ENCODE peak calls at places on chromosome 5, in five cellular contexts. G is kidney epithelial cell, T is BE2C, I is choroid plexus epithelial cell, E is DND-41. O is an unnamed sample.

GRCh38 chr5:127440831-127441230 is 76.6 kb upstream of the PRRC1 start:
- DNase-seq in G (no peak), T (no peak), I (peak), E (no peak), O (no peak)

GRCh38 chr5:151691706-151692105 is 5.0 kb upstream of the SPARC start:
- DNase-seq in G (no peak), T (no peak), I (peak), E (no peak), O (no peak)

GRCh38 chr5:33755216-33755615 is 136.6 kb downstream of the ADAMTS12 start:
- DNase-seq in G (no peak), T (no peak), I (peak), E (no peak), O (no peak)

GRCh38 chr5:90866915-90867715 is 308.5 kb downstream of the ADGRV1 start:
- DNase-seq in G (no peak), T (no peak), I (no peak), E (no peak), O (no peak)

GRCh38 chr5:127572930-127573329 is 55.5 kb downstream of the PRRC1 start:
- DNase-seq in G (no peak), T (no peak), I (peak), E (no peak), O (no peak)

GRCh38 chr5:139808481-139809330 is 13.1 kb downstream of the PSD2 start:
- DNase-seq in G (no peak), T (no peak), I (peak), E (peak), O (no peak)

GRCh38 chr5:104541129-104541528 is 978.5 kb upstream of the NUDT12 start:
- DNase-seq in G (no peak), T (no peak), I (no peak), E (no peak), O (no peak)

GRCh38 chr5:138725153-138725884 is 27.9 kb upstream of the CTNNA1 start:
- DNase-seq in G (peak), T (peak), I (peak), E (peak), O (no peak)

GRCh38 chr5:1834022-1834551 is 32.9 kb downstream of the NDUFS6 start:
- DNase-seq in G (no peak), T (no peak), I (no peak), E (no peak), O (no peak)

GRCh38 chr5:155092318-155092717 is 78.8 kb downstream of the KIF4B start:
- DNase-seq in G (no peak), T (no peak), I (no peak), E (no peak), O (no peak)

GRCh38 chr5:1037123-1037670 is 28.6 kb downstream of the NKD2 start:
- DNase-seq in G (no peak), T (peak), I (no peak), E (no peak), O (no peak)

GRCh38 chr5:173204185-173204979 is 30.6 kb downstream of the NKX2-5 start:
- DNase-seq in G (no peak), T (no peak), I (peak), E (peak), O (no peak)

GRCh38 chr5:89276566-89277305 is 393.8 kb upstream of the MEF2C start:
- DNase-seq in G (no peak), T (no peak), I (peak), E (no peak), O (peak)

GRCh38 chr5:31809037-31809910 is 170.3 kb downstream of the PDZD2 start:
- DNase-seq in G (peak), T (peak), I (peak), E (peak), O (peak)

GRCh38 chr5:109612278-109612905 is 77.3 kb upstream of the MAN2A1 start:
- DNase-seq in G (no peak), T (no peak), I (no peak), E (no peak), O (no peak)

GRCh38 chr5:116759860-116760644 is 185.4 kb upstream of the SEMA6A start:
- DNase-seq in G (no peak), T (no peak), I (peak), E (no peak), O (no peak)

GRCh38 chr5:120447706-120448239 is 16.3 kb upstream of the PRR16 start:
- DNase-seq in G (no peak), T (no peak), I (peak), E (no peak), O (no peak)

GRCh38 chr5:154373729-154374179 is 72.0 kb upstream of the SAP30L start:
- DNase-seq in G (no peak), T (no peak), I (no peak), E (no peak), O (no peak)

GRCh38 chr5:72954389-72954788 is 1.5 kb upstream of the FCHO2 start:
- DNase-seq in G (no peak), T (no peak), I (no peak), E (no peak), O (no peak)

GRCh38 chr5:15938961-15939360 is 240.6 kb downstream of the MARCHF11 start:
- DNase-seq in G (peak), T (no peak), I (peak), E (no peak), O (no peak)

GRCh38 chr5:174317261-174317894 is 271.9 kb downstream of the NSG2 start:
- DNase-seq in G (no peak), T (peak), I (peak), E (peak), O (no peak)

GRCh38 chr5:129069316-129069715 is 25.2 kb upstream of the ISOC1 start:
- DNase-seq in G (no peak), T (no peak), I (no peak), E (no peak), O (no peak)

GRCh38 chr5:129065721-129066120 is 28.8 kb upstream of the ISOC1 start:
- DNase-seq in G (no peak), T (no peak), I (no peak), E (no peak), O (no peak)

GRCh38 chr5:129067745-129068144 is 26.8 kb upstream of the ISOC1 start:
- DNase-seq in G (no peak), T (no peak), I (no peak), E (no peak), O (no peak)

GRCh38 chr5:129061849-129062248 is 32.7 kb upstream of the ISOC1 start:
- DNase-seq in G (no peak), T (no peak), I (no peak), E (no peak), O (no peak)

GRCh38 chr5:129063483-129064136 is 30.9 kb upstream of the ISOC1 start:
- DNase-seq in G (no peak), T (peak), I (peak), E (no peak), O (no peak)
- H3K4me3 ChIP-seq in G (no peak), T (peak), I (no peak), E (no peak), O (no peak)

GRCh38 chr5:58985311-58985710 is 402.4 kb downstream of the RAB3C start:
- DNase-seq in G (no peak), T (no peak), I (peak), E (no peak), O (no peak)

GRCh38 chr5:58987193-58987592 is 404.3 kb downstream of the RAB3C start:
- DNase-seq in G (no peak), T (no peak), I (no peak), E (no peak), O (no peak)

GRCh38 chr5:58986281-58986680 is 403.4 kb downstream of the RAB3C start:
- DNase-seq in G (no peak), T (no peak), I (no peak), E (no peak), O (no peak)

GRCh38 chr5:58985759-58986158 is 402.9 kb downstream of the RAB3C start:
- DNase-seq in G (no peak), T (no peak), I (no peak), E (no peak), O (no peak)

DNA sequence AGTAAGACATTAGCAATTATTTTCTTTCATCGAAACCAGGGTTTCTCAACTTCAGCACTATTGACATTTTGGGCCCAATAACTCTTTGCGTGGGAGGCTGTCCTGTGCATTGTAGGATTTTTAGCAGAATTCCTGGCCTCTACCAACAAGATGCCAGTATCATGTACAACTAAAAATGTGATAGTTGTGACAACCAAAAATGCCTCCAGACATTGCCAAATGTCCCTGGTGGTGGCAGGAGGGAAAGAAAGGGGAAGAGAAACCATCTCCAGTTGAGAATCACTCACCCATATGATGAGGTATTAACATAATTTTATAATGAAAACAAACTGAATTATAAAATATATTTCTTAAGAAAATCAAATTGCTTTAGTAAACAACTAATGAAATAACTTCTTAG is 406.1 kb downstream of the RAB3C start:
- DNase-seq in G (no peak), T (no peak), I (no peak), E (no peak), O (no peak)
- TF ChIP-seq CTCF in G (no peak), T (peak), I (no peak), E (no peak), O (no peak)

DNA sequence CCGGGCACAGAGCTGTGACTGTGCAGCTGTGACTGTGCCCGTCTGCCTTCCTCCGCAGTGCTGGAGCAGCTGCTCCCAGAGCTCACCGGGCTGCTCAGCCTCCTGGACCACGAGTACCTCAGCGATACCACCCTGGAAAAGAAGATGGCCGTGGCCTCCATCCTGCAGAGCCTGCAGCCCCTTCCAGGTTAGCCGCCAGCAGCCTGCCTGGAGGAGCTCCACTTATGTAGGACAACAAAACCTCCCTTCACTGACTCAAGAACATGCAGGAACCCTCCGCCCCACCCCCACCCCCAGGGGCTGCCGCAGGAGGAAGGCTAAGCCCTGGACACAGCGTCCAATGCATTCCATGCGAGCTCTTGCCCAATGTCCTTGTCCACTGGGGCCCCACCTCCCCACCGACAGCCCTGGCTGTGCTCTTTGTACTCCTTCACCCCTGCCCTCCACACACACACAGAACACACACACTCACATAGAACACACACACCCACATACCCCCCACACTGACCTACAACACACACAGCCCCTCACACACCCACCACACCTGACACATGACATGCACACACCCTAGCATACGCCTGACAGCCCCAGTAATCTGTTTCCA is 27.9 kb downstream of the AFAP1L1 start:
- DNase-seq in G (no peak), T (no peak), I (no peak), E (no peak), O (no peak)
- H3K4me3 ChIP-seq in G (no peak), T (no peak), I (no peak), E (no peak), O (no peak)

GRCh38 chr5:165224366-165224765 is 1718.9 kb downstream of the MAT2B start:
- DNase-seq in G (no peak), T (no peak), I (no peak), E (no peak), O (no peak)

GRCh38 chr5:165232629-165233028 is 1727.2 kb downstream of the MAT2B start:
- DNase-seq in G (no peak), T (no peak), I (no peak), E (no peak), O (no peak)

GRCh38 chr5:165232187-165232586 is 1726.8 kb downstream of the MAT2B start:
- DNase-seq in G (no peak), T (no peak), I (no peak), E (no peak), O (no peak)

GRCh38 chr5:165228184-165228583 is 1722.8 kb downstream of the MAT2B start:
- DNase-seq in G (no peak), T (no peak), I (no peak), E (no peak), O (no peak)

DNA sequence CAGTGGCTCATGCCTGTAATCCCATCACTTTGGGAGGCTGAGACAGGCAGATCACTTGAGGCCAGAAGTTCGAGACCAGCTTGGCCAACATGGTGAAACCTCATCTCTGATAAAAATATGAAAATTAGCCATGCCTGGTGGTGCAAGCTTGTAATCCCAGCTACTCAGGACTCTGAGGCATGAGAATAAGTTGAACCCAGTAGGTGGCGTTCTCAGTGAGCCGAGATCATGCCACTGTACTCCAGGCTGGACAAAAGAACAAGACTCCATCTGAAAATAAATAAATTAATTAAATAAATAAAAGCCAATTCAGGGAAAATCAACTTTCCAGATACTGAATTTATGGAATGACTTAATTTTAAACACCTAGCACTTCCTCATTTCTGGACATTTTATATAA is 1722.1 kb downstream of the MAT2B start:
- DNase-seq in G (no peak), T (no peak), I (peak), E (no peak), O (no peak)
- TF ChIP-seq CTCF in G (peak), T (peak), I (peak), E (no peak), O (peak)

DNA sequence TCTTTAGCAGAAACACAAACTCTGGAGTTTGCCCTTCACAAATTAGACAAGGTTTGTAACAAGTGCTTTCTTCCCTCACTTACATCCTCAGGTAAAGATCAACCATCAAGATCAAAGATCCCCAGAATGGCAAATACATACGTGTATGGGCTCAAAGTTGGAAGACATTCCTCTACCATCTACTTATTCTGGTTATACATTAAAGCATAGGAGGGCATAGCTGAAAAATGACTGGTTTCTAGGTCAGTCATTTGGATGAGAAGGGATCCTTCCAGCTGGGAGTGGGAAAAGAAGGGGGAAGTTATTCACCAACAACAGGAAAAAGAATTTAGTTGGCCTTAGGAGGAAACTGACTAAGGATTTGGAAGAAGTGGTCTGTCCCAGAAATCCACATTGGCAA is 1.9 kb downstream of the DAB2 start:
- DNase-seq in G (no peak), T (no peak), I (no peak), E (no peak), O (no peak)
- H3K4me3 ChIP-seq in G (peak), T (no peak), I (peak), E (no peak), O (peak)

DNA sequence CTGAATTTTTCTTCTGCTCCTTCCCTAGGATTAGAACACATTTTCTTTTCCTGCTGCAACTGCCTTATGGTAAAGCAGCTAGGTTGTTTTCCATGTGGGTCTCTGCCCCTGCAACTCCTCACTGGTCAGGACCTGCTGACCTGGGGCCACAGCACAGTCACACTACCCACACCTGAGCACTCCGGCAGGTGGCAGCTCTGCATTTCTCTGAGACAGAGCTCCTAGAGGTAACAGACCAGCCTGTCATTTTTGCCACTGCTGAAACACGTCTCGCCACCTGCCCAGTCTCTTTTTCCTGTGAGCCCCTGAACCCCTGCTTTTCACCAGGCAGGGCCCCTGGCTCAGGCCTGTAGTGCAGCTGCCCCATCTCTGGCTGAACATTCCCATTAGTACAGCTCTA is 609.6 kb downstream of the HINT1 start:
- DNase-seq in G (no peak), T (no peak), I (no peak), E (no peak), O (no peak)
- TF ChIP-seq CTCF in G (no peak), T (no peak), I (no peak), E (no peak), O (no peak)

DNA sequence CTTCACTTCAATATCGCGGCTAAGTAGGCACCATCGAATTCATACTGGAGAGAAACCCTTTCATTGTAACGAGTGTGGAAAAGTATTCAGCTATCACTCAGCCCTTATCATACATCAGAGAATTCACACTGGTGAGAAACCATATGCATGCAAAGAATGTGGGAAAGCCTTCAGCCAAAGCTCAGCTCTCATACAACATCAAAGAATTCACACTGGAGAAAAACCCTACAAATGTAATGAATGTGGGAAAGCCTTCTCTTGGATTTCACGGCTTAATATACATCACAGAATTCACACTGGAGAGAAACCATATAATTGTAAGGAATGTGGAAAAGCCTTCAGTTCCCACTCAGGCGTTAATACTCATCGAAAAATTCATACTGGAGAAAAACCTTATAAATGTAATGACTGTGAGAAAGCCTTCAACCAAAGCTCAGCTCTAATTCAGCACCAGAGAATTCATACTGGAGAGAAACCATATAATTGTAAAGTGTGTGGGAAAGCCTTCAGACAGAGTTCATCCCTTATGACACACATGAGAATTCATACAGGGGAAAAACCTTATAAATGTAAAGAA is 9.5 kb downstream of the ZNF879 start:
- DNase-seq in G (no peak), T (no peak), I (peak), E (no peak), O (no peak)
- H3K4me3 ChIP-seq in G (no peak), T (no peak), I (no peak), E (no peak), O (no peak)

GRCh38 chr5:17436766-17437221 is 61.2 kb upstream of the TAF11L2 start:
- DNase-seq in G (no peak), T (no peak), I (peak), E (no peak), O (no peak)

GRCh38 chr5:17439956-17440355 is 58.1 kb upstream of the TAF11L2 start:
- DNase-seq in G (no peak), T (no peak), I (no peak), E (no peak), O (no peak)

GRCh38 chr5:17440766-17441165 is 57.3 kb upstream of the TAF11L2 start:
- DNase-seq in G (no peak), T (no peak), I (peak), E (no peak), O (no peak)

GRCh38 chr5:17436345-17436744 is 61.7 kb upstream of the TAF11L2 start:
- DNase-seq in G (no peak), T (no peak), I (peak), E (no peak), O (no peak)

DNA sequence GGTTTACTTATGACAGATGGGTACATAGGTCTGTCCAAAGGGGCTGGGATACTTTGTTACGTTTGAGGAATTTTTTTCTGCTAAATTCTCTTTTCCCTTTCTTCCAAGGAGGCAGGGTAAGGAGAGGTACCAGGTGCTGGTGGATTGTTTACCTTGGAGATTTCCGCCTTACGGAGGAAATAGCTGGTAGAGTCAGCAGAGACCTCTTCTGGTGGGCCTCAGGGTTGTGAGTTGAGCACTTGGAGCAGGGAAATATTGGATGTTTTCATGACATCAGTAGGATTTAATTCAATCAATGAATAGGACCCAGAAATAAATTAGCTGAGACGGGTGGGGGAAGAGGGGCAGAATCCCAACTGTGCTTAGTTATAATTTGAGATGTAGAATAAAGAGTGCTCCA is 60.0 kb upstream of the TAF11L2 start:
- DNase-seq in G (no peak), T (no peak), I (no peak), E (no peak), O (no peak)
- TF ChIP-seq CTCF in G (no peak), T (no peak), I (no peak), E (no peak), O (no peak)